ENCODE peak calls at places on chromosomes 16 and 17, in four cellular contexts. One of them, this sample, is unnamed.

GRCh38 chr16:85851034-85851780 is 47.8 kb upstream of the IRF8 start:
- DNase-seq in mammary epithelial cell: no peak
- DNase-seq in HCT116: no peak
- DNase-seq in MM.1S: no peak
- DNase-seq in this sample: no peak

GRCh38 chr17:20179031-20179430 is 169.9 kb downstream of the SPECC1 start:
- DNase-seq in mammary epithelial cell: no peak
- DNase-seq in HCT116: no peak
- DNase-seq in MM.1S: no peak
- DNase-seq in this sample: no peak

GRCh38 chr16:19228575-19228974 is 57.0 kb upstream of the CLEC19A start:
- DNase-seq in mammary epithelial cell: no peak
- DNase-seq in HCT116: no peak
- DNase-seq in MM.1S: no peak
- DNase-seq in this sample: no peak

GRCh38 chr16:17037499-17037898 is 433.3 kb downstream of the XYLT1 start:
- DNase-seq in mammary epithelial cell: no peak
- DNase-seq in HCT116: no peak
- DNase-seq in MM.1S: no peak
- DNase-seq in this sample: no peak

GRCh38 chr16:2518823-2519710 is 1.1 kb upstream of the AMDHD2 start:
- DNase-seq in mammary epithelial cell: no peak
- DNase-seq in HCT116: no peak
- DNase-seq in MM.1S: no peak
- DNase-seq in this sample: no peak

GRCh38 chr17:68519911-68520310 is 7.7 kb downstream of the PRKAR1A start:
- DNase-seq in mammary epithelial cell: no peak
- DNase-seq in HCT116: no peak
- DNase-seq in MM.1S: no peak
- DNase-seq in this sample: no peak

GRCh38 chr16:85423186-85423550 is 190.0 kb upstream of the GSE1 start:
- DNase-seq in mammary epithelial cell: no peak
- DNase-seq in HCT116: no peak
- DNase-seq in MM.1S: no peak
- DNase-seq in this sample: no peak

GRCh38 chr17:39618956-39619785 is 7.6 kb upstream of the PPP1R1B start:
- DNase-seq in mammary epithelial cell: no peak
- DNase-seq in HCT116: no peak
- DNase-seq in MM.1S: no peak
- DNase-seq in this sample: no peak

GRCh38 chr17:6666077-6666521 is 14.5 kb downstream of the C17orf100 start:
- DNase-seq in mammary epithelial cell: peak
- DNase-seq in HCT116: peak
- DNase-seq in MM.1S: peak
- DNase-seq in this sample: peak

GRCh38 chr16:50259334-50260205 is 6.8 kb upstream of the ADCY7 start:
- DNase-seq in mammary epithelial cell: no peak
- DNase-seq in HCT116: no peak
- DNase-seq in MM.1S: no peak
- DNase-seq in this sample: peak

GRCh38 chr17:69031839-69032238 is 28.9 kb downstream of the ABCA9 start:
- DNase-seq in mammary epithelial cell: no peak
- DNase-seq in HCT116: no peak
- DNase-seq in MM.1S: no peak
- DNase-seq in this sample: no peak

GRCh38 chr16:67659675-67660563 is at the start of gene ACD:
- DNase-seq in mammary epithelial cell: peak
- DNase-seq in HCT116: peak
- DNase-seq in MM.1S: peak
- DNase-seq in this sample: peak

GRCh38 chr16:11258553-11259287 is 2.7 kb upstream of the SOCS1 start:
- DNase-seq in mammary epithelial cell: no peak
- DNase-seq in HCT116: no peak
- DNase-seq in MM.1S: peak
- DNase-seq in this sample: no peak

GRCh38 chr16:49463529-49463928 is 89.9 kb downstream of the C16orf78 start:
- DNase-seq in mammary epithelial cell: no peak
- DNase-seq in HCT116: no peak
- DNase-seq in MM.1S: peak
- DNase-seq in this sample: no peak

GRCh38 chr17:21278304-21279197 is 6.0 kb upstream of the MAP2K3 start:
- DNase-seq in mammary epithelial cell: no peak
- DNase-seq in HCT116: no peak
- DNase-seq in MM.1S: peak
- DNase-seq in this sample: no peak

GRCh38 chr17:31433091-31433790 is 41.8 kb downstream of the RAB11FIP4 start:
- DNase-seq in mammary epithelial cell: no peak
- DNase-seq in HCT116: no peak
- DNase-seq in MM.1S: peak
- DNase-seq in this sample: no peak

GRCh38 chr17:81553616-81554181 is 1.5 kb upstream of the FAAP100 start:
- DNase-seq in mammary epithelial cell: peak
- DNase-seq in HCT116: peak
- DNase-seq in MM.1S: no peak
- DNase-seq in this sample: peak

GRCh38 chr17:28404812-28405570 is 1.0 kb downstream of the SLC46A1 start:
- DNase-seq in mammary epithelial cell: no peak
- DNase-seq in HCT116: no peak
- DNase-seq in MM.1S: no peak
- DNase-seq in this sample: no peak

GRCh38 chr17:57604771-57605733 is 140.0 kb downstream of the CCDC182 start:
- DNase-seq in mammary epithelial cell: no peak
- DNase-seq in HCT116: no peak
- DNase-seq in MM.1S: peak
- DNase-seq in this sample: peak

GRCh38 chr17:44556114-44556853 is 1.0 kb upstream of the FZD2 start:
- DNase-seq in mammary epithelial cell: peak
- DNase-seq in HCT116: peak
- DNase-seq in MM.1S: peak
- DNase-seq in this sample: peak

GRCh38 chr17:63430223-63430622 is 15.9 kb downstream of the CYB561 start:
- DNase-seq in mammary epithelial cell: no peak
- DNase-seq in HCT116: no peak
- DNase-seq in MM.1S: no peak
- DNase-seq in this sample: no peak

GRCh38 chr17:69912819-69913218 is 162.2 kb upstream of the KCNJ16 start:
- DNase-seq in mammary epithelial cell: no peak
- DNase-seq in HCT116: no peak
- DNase-seq in MM.1S: no peak
- DNase-seq in this sample: no peak

GRCh38 chr17:79933863-79934652 is 94.8 kb upstream of the CBX4 start:
- DNase-seq in mammary epithelial cell: no peak
- DNase-seq in HCT116: no peak
- DNase-seq in MM.1S: no peak
- DNase-seq in this sample: peak

GRCh38 chr16:2149630-2150417 is 1.4 kb downstream of the RAB26 start:
- DNase-seq in mammary epithelial cell: no peak
- DNase-seq in HCT116: no peak
- DNase-seq in MM.1S: peak
- DNase-seq in this sample: peak

GRCh38 chr17:82287849-82288601 is 14.5 kb upstream of the CSNK1D start:
- DNase-seq in mammary epithelial cell: no peak
- DNase-seq in HCT116: peak
- DNase-seq in MM.1S: no peak
- DNase-seq in this sample: no peak

GRCh38 chr16:70561623-70562022 is 38.0 kb downstream of the SF3B3 start:
- DNase-seq in mammary epithelial cell: peak
- DNase-seq in HCT116: no peak
- DNase-seq in MM.1S: no peak
- DNase-seq in this sample: no peak

GRCh38 chr16:26665166-26665939 is 401.4 kb upstream of the C16orf82 start:
- DNase-seq in mammary epithelial cell: no peak
- DNase-seq in HCT116: no peak
- DNase-seq in MM.1S: no peak
- DNase-seq in this sample: peak

GRCh38 chr16:50007744-50008143 is 17.3 kb upstream of the CNEP1R1 start:
- DNase-seq in mammary epithelial cell: no peak
- DNase-seq in HCT116: no peak
- DNase-seq in MM.1S: no peak
- DNase-seq in this sample: no peak

GRCh38 chr17:4648741-4649140 is 7.3 kb upstream of the ALOX15 start:
- DNase-seq in mammary epithelial cell: no peak
- DNase-seq in HCT116: no peak
- DNase-seq in MM.1S: no peak
- DNase-seq in this sample: no peak

GRCh38 chr17:30586818-30587595 is 109.8 kb downstream of the GOSR1 start:
- DNase-seq in mammary epithelial cell: peak
- DNase-seq in HCT116: no peak
- DNase-seq in MM.1S: no peak
- DNase-seq in this sample: no peak

GRCh38 chr16:75248536-75249380 is 2.7 kb downstream of the BCAR1 start:
- DNase-seq in mammary epithelial cell: no peak
- DNase-seq in HCT116: no peak
- DNase-seq in MM.1S: no peak
- DNase-seq in this sample: no peak

GRCh38 chr17:1591474-1592090 is 29.0 kb upstream of the PITPNA start:
- DNase-seq in mammary epithelial cell: no peak
- DNase-seq in HCT116: no peak
- DNase-seq in MM.1S: no peak
- DNase-seq in this sample: no peak

GRCh38 chr17:71188811-71189492 is 931.9 kb upstream of the SOX9 start:
- DNase-seq in mammary epithelial cell: peak
- DNase-seq in HCT116: peak
- DNase-seq in MM.1S: no peak
- DNase-seq in this sample: no peak

DNA sequence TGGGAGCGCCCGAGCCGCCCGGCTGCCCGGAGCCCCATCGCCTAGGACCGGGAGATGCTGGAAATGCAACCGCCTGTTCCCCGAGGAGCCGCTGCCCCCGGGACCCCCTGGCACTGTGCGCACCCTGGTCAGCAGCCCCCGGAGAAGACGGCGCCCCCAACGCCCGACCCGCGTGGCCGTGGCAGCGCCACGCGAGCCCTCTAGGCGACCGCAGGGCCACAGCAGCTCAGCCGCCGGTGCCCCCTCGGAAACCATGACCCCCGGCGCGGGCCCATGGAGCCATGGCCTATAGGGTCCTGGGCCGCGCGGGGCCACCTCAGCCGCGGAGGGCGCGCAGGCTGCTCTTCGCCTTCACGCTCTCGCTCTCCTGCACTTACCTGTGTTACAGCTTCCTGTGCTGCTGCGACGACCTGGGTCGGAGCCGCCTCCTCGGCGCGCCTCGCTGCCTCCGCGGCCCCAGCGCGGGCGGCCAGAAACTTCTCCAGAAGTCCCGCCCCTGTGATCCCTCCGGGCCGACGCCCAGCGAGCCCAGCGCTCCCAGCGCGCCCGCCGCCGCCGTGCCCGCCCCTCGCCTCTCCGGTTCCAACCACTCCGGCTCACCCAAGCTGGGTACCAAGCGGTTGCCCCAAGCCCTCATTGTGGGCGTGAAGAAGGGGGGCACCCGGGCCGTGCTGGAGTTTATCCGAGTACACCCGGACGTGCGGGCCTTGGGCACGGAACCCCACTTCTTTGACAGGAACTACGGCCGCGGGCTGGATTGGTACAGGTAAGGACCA is 556 bp downstream of the HS3ST2 start:
- DNase-seq in mammary epithelial cell: peak
- DNase-seq in HCT116: no peak
- DNase-seq in MM.1S: no peak
- DNase-seq in this sample: no peak
- TF ChIP-seq EZH2 in mammary epithelial cell: no peak
- TF ChIP-seq EZH2 in HCT116: no peak
- TF ChIP-seq EZH2 in MM.1S: no peak
- TF ChIP-seq EZH2 in this sample: no peak

GRCh38 chr17:17751489-17751995 is 70.3 kb downstream of the RAI1 start:
- DNase-seq in mammary epithelial cell: no peak
- DNase-seq in HCT116: no peak
- DNase-seq in MM.1S: no peak
- DNase-seq in this sample: no peak

GRCh38 chr17:17749921-17750320 is 68.7 kb downstream of the RAI1 start:
- DNase-seq in mammary epithelial cell: peak
- DNase-seq in HCT116: peak
- DNase-seq in MM.1S: no peak
- DNase-seq in this sample: peak

GRCh38 chr17:17752822-17753448 is 71.7 kb downstream of the RAI1 start:
- DNase-seq in mammary epithelial cell: no peak
- DNase-seq in HCT116: no peak
- DNase-seq in MM.1S: no peak
- DNase-seq in this sample: peak

GRCh38 chr17:17750881-17751280 is 69.6 kb downstream of the RAI1 start:
- DNase-seq in mammary epithelial cell: no peak
- DNase-seq in HCT116: no peak
- DNase-seq in MM.1S: no peak
- DNase-seq in this sample: no peak

GRCh38 chr17:17751996-17752821 is 71.0 kb downstream of the RAI1 start:
- DNase-seq in mammary epithelial cell: peak
- DNase-seq in HCT116: peak
- DNase-seq in MM.1S: peak
- DNase-seq in this sample: peak
- TF ChIP-seq CTCF in mammary epithelial cell: peak
- TF ChIP-seq CTCF in HCT116: peak
- TF ChIP-seq CTCF in MM.1S: peak
- TF ChIP-seq CTCF in this sample: peak

GRCh38 chr16:57528499-57529323 is 7.7 kb downstream of the CCDC102A start:
- DNase-seq in mammary epithelial cell: no peak
- DNase-seq in HCT116: no peak
- DNase-seq in MM.1S: no peak
- DNase-seq in this sample: no peak

GRCh38 chr16:57530531-57531252 is 5.7 kb downstream of the CCDC102A start:
- DNase-seq in mammary epithelial cell: no peak
- DNase-seq in HCT116: no peak
- DNase-seq in MM.1S: no peak
- DNase-seq in this sample: no peak

GRCh38 chr16:57531253-57531575 is 5.2 kb downstream of the CCDC102A start:
- DNase-seq in mammary epithelial cell: no peak
- DNase-seq in HCT116: no peak
- DNase-seq in MM.1S: no peak
- DNase-seq in this sample: no peak

GRCh38 chr16:57530104-57530522 is 6.3 kb downstream of the CCDC102A start:
- DNase-seq in mammary epithelial cell: no peak
- DNase-seq in HCT116: no peak
- DNase-seq in MM.1S: no peak
- DNase-seq in this sample: no peak

GRCh38 chr16:57529324-57530103 is 6.9 kb downstream of the CCDC102A start:
- DNase-seq in mammary epithelial cell: no peak
- DNase-seq in HCT116: no peak
- DNase-seq in MM.1S: no peak
- DNase-seq in this sample: no peak
- TF ChIP-seq EZH2 in mammary epithelial cell: no peak
- TF ChIP-seq EZH2 in HCT116: no peak
- TF ChIP-seq EZH2 in MM.1S: no peak
- TF ChIP-seq EZH2 in this sample: no peak

GRCh38 chr16:24993722-24994686 is 21.2 kb downstream of the ARHGAP17 start:
- DNase-seq in mammary epithelial cell: peak
- DNase-seq in HCT116: peak
- DNase-seq in MM.1S: no peak
- DNase-seq in this sample: no peak

GRCh38 chr16:24996301-24996700 is 18.9 kb downstream of the ARHGAP17 start:
- DNase-seq in mammary epithelial cell: no peak
- DNase-seq in HCT116: no peak
- DNase-seq in MM.1S: no peak
- DNase-seq in this sample: no peak

GRCh38 chr16:24996731-24997130 is 18.4 kb downstream of the ARHGAP17 start:
- DNase-seq in mammary epithelial cell: no peak
- DNase-seq in HCT116: no peak
- DNase-seq in MM.1S: no peak
- DNase-seq in this sample: no peak

GRCh38 chr16:24995033-24995432 is 20.1 kb downstream of the ARHGAP17 start:
- DNase-seq in mammary epithelial cell: no peak
- DNase-seq in HCT116: no peak
- DNase-seq in MM.1S: no peak
- DNase-seq in this sample: no peak

GRCh38 chr16:24995469-24995868 is 19.7 kb downstream of the ARHGAP17 start:
- DNase-seq in mammary epithelial cell: no peak
- DNase-seq in HCT116: no peak
- DNase-seq in MM.1S: no peak
- DNase-seq in this sample: no peak
- TF ChIP-seq CTCF in mammary epithelial cell: no peak
- TF ChIP-seq CTCF in HCT116: peak
- TF ChIP-seq CTCF in MM.1S: no peak
- TF ChIP-seq CTCF in this sample: peak